ENCODE peak calls at places on chromosomes 13 and 19, in seven cellular contexts. V is ureter, C is T-cell, F is tibial artery, J is left lung, A is SIG-M5, B is EL. O is an unnamed sample.

GRCh38 chr19:41192574-41193419 is at the start of gene CYP2S1:
- DNase-seq in V (no peak), C (no peak), F (no peak), J (peak; percentile 57), A (no peak), B (peak; percentile 28), O (peak; percentile 42)

GRCh38 chr13:52892925-52893324 is 44.5 kb upstream of the PCDH8 start:
- DNase-seq in V (no peak), C (no peak), F (no peak), J (no peak), A (no peak), B (no peak), O (peak; percentile 36)

GRCh38 chr13:43876366-43876765 is 3.2 kb downstream of the CCDC122 start:
- DNase-seq in V (no peak), C (no peak), F (no peak), J (no peak), A (no peak), B (no peak), O (no peak)

GRCh38 chr19:47247308-47247990 is 8.9 kb upstream of the CCDC9 start:
- DNase-seq in V (no peak), C (peak; percentile 69), F (peak; percentile 68), J (peak; percentile 75), A (no peak), B (peak; percentile 75), O (peak; percentile 87)

GRCh38 chr19:19610376-19611240 is 7.9 kb downstream of the PBX4 start:
- DNase-seq in V (no peak), C (no peak), F (no peak), J (no peak), A (no peak), B (no peak), O (no peak)

GRCh38 chr13:106610511-106610910 is 42.6 kb upstream of the ARGLU1 start:
- DNase-seq in V (no peak), C (no peak), F (no peak), J (no peak), A (no peak), B (peak; percentile 38), O (no peak)

GRCh38 chr13:109412232-109412935 is 374.0 kb downstream of the IRS2 start:
- DNase-seq in V (no peak), C (no peak), F (no peak), J (peak; percentile 54), A (peak; percentile 12), B (peak; percentile 34), O (peak; percentile 79)

GRCh38 chr13:62684359-62684758 is 1268.7 kb upstream of the PCDH20 start:
- DNase-seq in V (no peak), C (no peak), F (no peak), J (no peak), A (no peak), B (no peak), O (no peak)

GRCh38 chr13:107534548-107534947 is 680.8 kb downstream of the LIG4 start:
- DNase-seq in V (no peak), C (no peak), F (no peak), J (no peak), A (no peak), B (no peak), O (peak; percentile 53)